ENCODE peak calls at places on chromosomes 7 and 10, in eight cellular contexts. O is GM04503; I is nephron progenitor cell; K is SW 1271; A is CD4-positive, alpha-beta T cell; D is ACHN; G is fibroblast of the conjunctiva; J is IMR-90. N is an unnamed sample.

GRCh38 chr10:4240641-4241197 is 455.7 kb upstream of the KLF6 start:
- DNase-seq in K (no peak), D (no peak), I (no peak), J (peak), G (peak), A (no peak), O (peak), N (no peak)

GRCh38 chr10:99329891-99330674 is 927 bp downstream of the CNNM1 start:
- DNase-seq in A (no peak), G (no peak), J (peak), D (peak), K (no peak), I (peak), O (no peak), N (peak)

GRCh38 chr10:59290448-59290847 is 71.9 kb downstream of the FAM13C start:
- DNase-seq in K (no peak), O (no peak), A (no peak), I (no peak), D (no peak), G (no peak), J (no peak), N (no peak)

GRCh38 chr10:133458021-133458709 is 4.4 kb downstream of the SCART1 start:
- DNase-seq in D (no peak), J (no peak), G (no peak), A (no peak), K (no peak), I (no peak), O (no peak), N (no peak)

GRCh38 chr10:11936389-11937152 is 106.0 kb downstream of the UPF2 start:
- DNase-seq in J (no peak), O (no peak), K (no peak), G (no peak), I (no peak), A (no peak), D (no peak), N (no peak)

GRCh38 chr10:123997013-123997412 is 96.4 kb downstream of the CHST15 start:
- DNase-seq in K (no peak), O (no peak), J (no peak), I (no peak), G (no peak), D (no peak), A (no peak), N (no peak)

GRCh38 chr10:131686781-131687419 is 213.9 kb upstream of the PPP2R2D start:
- DNase-seq in J (no peak), K (no peak), A (no peak), O (no peak), G (no peak), I (no peak), D (no peak), N (no peak)

GRCh38 chr7:49398730-49399129 is 374.7 kb upstream of the VWC2 start:
- DNase-seq in G (peak), O (no peak), K (no peak), J (no peak), A (no peak), D (peak), I (no peak), N (no peak)

GRCh38 chr10:22505923-22506685 is 160.8 kb downstream of the SPAG6 start:
- DNase-seq in A (peak), I (peak), J (no peak), G (no peak), K (no peak), O (no peak), D (no peak), N (peak)

GRCh38 chr10:124384591-124385190 is 34.0 kb downstream of the OAT start:
- DNase-seq in J (no peak), K (no peak), I (no peak), G (no peak), D (no peak), O (no peak), A (no peak), N (no peak)

GRCh38 chr7:156152380-156152779 is 340.1 kb upstream of the SHH start:
- DNase-seq in J (no peak), I (no peak), K (no peak), A (no peak), O (no peak), D (peak), G (no peak), N (no peak)

GRCh38 chr7:19401461-19401860 is 256.2 kb upstream of the FERD3L start:
- DNase-seq in D (no peak), J (peak), O (no peak), G (no peak), I (no peak), K (no peak), A (no peak), N (no peak)

GRCh38 chr7:22677680-22678079 is 49.3 kb upstream of the IL6 start:
- DNase-seq in I (no peak), K (no peak), O (no peak), G (no peak), J (no peak), A (no peak), D (no peak), N (peak)

GRCh38 chr10:17673517-17674051 is 29.6 kb downstream of the STAM start:
- DNase-seq in J (peak), D (peak), I (no peak), A (no peak), G (peak), K (peak), O (peak), N (peak)

GRCh38 chr10:91493313-91493712 is 83.2 kb downstream of the HECTD2 start:
- DNase-seq in K (no peak), D (peak), I (no peak), O (peak), G (peak), J (peak), A (no peak), N (no peak)

GRCh38 chr10:12499066-12499465 is 149.7 kb downstream of the CAMK1D start:
- DNase-seq in K (no peak), O (no peak), A (no peak), I (no peak), D (no peak), J (peak), G (no peak), N (no peak)

GRCh38 chr7:27952393-27953290 is 212.7 kb downstream of the TAX1BP1 start:
- DNase-seq in I (no peak), A (no peak), G (peak), K (no peak), O (peak), D (no peak), J (peak), N (no peak)

GRCh38 chr7:132197772-132198171 is 378.5 kb downstream of the PLXNA4 start:
- DNase-seq in A (no peak), K (no peak), D (no peak), J (no peak), I (no peak), O (no peak), G (no peak), N (no peak)

GRCh38 chr7:5445991-5446594 is 22.5 kb upstream of the TNRC18 start:
- DNase-seq in O (no peak), A (no peak), K (no peak), I (no peak), D (no peak), G (no peak), J (no peak), N (no peak)

GRCh38 chr10:132946806-132947530 is 4.6 kb upstream of the CFAP46 start:
- DNase-seq in I (no peak), A (no peak), J (no peak), G (no peak), K (no peak), O (no peak), D (no peak), N (no peak)

GRCh38 chr7:156747718-156748117 is 107.1 kb downstream of the RNF32 start:
- DNase-seq in I (no peak), D (no peak), J (no peak), O (no peak), A (no peak), G (no peak), K (no peak), N (no peak)

GRCh38 chr10:78543749-78544446 is 510.2 kb downstream of the RPS24 start:
- DNase-seq in D (no peak), O (peak), G (peak), A (no peak), K (no peak), J (peak), I (peak), N (no peak)

GRCh38 chr10:96719205-96719604 is 1.1 kb downstream of the PIK3AP1 start:
- DNase-seq in I (no peak), D (no peak), A (no peak), G (no peak), K (no peak), O (no peak), J (no peak), N (no peak)

GRCh38 chr7:50418934-50419333 is 31.2 kb downstream of the FIGNL1 start:
- DNase-seq in J (no peak), I (no peak), D (no peak), A (no peak), K (no peak), O (no peak), G (no peak), N (no peak)

GRCh38 chr10:6086375-6087233 is 2.2 kb upstream of the RBM17 start:
- DNase-seq in G (peak), A (peak), D (peak), I (peak), O (peak), J (peak), K (no peak), N (peak)

GRCh38 chr10:6491841-6492609 is 88.1 kb downstream of the PRKCQ start:
- DNase-seq in A (no peak), D (no peak), G (no peak), O (no peak), J (no peak), K (no peak), I (no peak), N (peak)

GRCh38 chr7:133275441-133276105 is 22.7 kb downstream of the EXOC4 start:
- DNase-seq in A (no peak), G (no peak), D (peak), I (no peak), K (no peak), J (no peak), O (no peak), N (no peak)

GRCh38 chr10:130438861-130439260 is 302.7 kb downstream of the GLRX3 start:
- DNase-seq in D (no peak), I (no peak), O (no peak), G (no peak), J (no peak), A (no peak), K (no peak), N (no peak)

GRCh38 chr7:52715701-52716100 is 319.7 kb upstream of the POM121L12 start:
- DNase-seq in O (no peak), G (no peak), K (no peak), I (no peak), J (no peak), A (no peak), D (peak), N (no peak)

GRCh38 chr10:85900060-85900459 is 466.5 kb downstream of the GRID1 start:
- DNase-seq in I (no peak), A (no peak), K (no peak), D (no peak), G (no peak), O (no peak), J (no peak), N (no peak)

GRCh38 chr7:69067397-69067796 is 530.9 kb upstream of the AUTS2 start:
- DNase-seq in G (no peak), I (peak), D (peak), J (no peak), A (no peak), K (no peak), O (no peak), N (no peak)

GRCh38 chr7:101553771-101554445 is 75.2 kb downstream of the MYL10 start:
- DNase-seq in D (no peak), J (no peak), G (no peak), O (no peak), A (no peak), I (no peak), K (no peak), N (no peak)

GRCh38 chr7:26910221-26910620 is 45.8 kb upstream of the SKAP2 start:
- DNase-seq in J (peak), G (no peak), A (no peak), K (peak), D (peak), I (no peak), O (peak), N (peak)

GRCh38 chr10:69317175-69318086 is 39.1 kb downstream of the HK1 start:
- DNase-seq in A (no peak), K (no peak), D (no peak), G (no peak), O (no peak), J (no peak), I (no peak), N (peak)

GRCh38 chr10:97612386-97612785 is 20.9 kb downstream of the MORN4 start:
- DNase-seq in A (no peak), J (peak), D (peak), G (peak), O (no peak), K (no peak), I (no peak), N (no peak)

GRCh38 chr7:134845461-134845860 is 66.0 kb downstream of the CALD1 start:
- DNase-seq in D (peak), I (no peak), J (no peak), K (no peak), O (no peak), G (no peak), A (no peak), N (no peak)

GRCh38 chr7:22859676-22860290 is 37.1 kb upstream of the TOMM7 start:
- DNase-seq in G (no peak), D (no peak), K (no peak), I (no peak), J (no peak), A (no peak), O (no peak), N (no peak)